ENCODE peak calls at places on chromosomes 3 and 15, in six cellular contexts. G is A549, I is H1, M is K562, O is GM12878, Q is HepG2. F is an unnamed sample.

GRCh38 chr3:40994611-40995010 is 204.7 kb upstream of the CTNNB1 start:
- DNase-seq in O (no peak), G (no peak), Q (no peak), I (no peak), M (no peak), F (no peak)

GRCh38 chr15:67836477-67836876 is 3.4 kb downstream of the RNU6-1 start:
- DNase-seq in O (no peak), I (no peak), M (peak), Q (no peak), G (peak), F (peak)

GRCh38 chr15:62618432-62618831 is 424.1 kb upstream of the TPM1 start:
- DNase-seq in Q (no peak), O (no peak), G (no peak), M (no peak), I (no peak), F (peak)

GRCh38 chr3:18559323-18559972 is 134.3 kb upstream of the SATB1 start:
- DNase-seq in Q (peak), I (peak), G (peak), M (peak), O (no peak), F (no peak)

GRCh38 chr3:11808231-11808630 is 38.5 kb downstream of the TAMM41 start:
- DNase-seq in M (no peak), G (no peak), I (no peak), O (no peak), Q (no peak), F (peak)

GRCh38 chr15:101694261-101694660 is 30.0 kb downstream of the TARS3 start:
- DNase-seq in O (no peak), G (no peak), I (no peak), M (peak), Q (no peak), F (no peak)

GRCh38 chr3:87167634-87168456 is 59.3 kb upstream of the CHMP2B start:
- DNase-seq in M (peak), Q (peak), G (peak), O (peak), I (no peak), F (peak)

GRCh38 chr3:159322322-159322939 is 520.6 kb downstream of the MFSD1 start:
- DNase-seq in M (peak), G (peak), Q (peak), I (peak), O (no peak), F (peak)

GRCh38 chr15:84799511-84800187 is 17.5 kb upstream of the ALPK3 start:
- DNase-seq in M (no peak), O (no peak), I (no peak), Q (no peak), G (no peak), F (no peak)

GRCh38 chr15:28932361-28932760 is 46.6 kb downstream of the APBA2 start:
- DNase-seq in I (no peak), M (no peak), Q (no peak), G (no peak), O (no peak), F (no peak)

GRCh38 chr3:120274739-120275167 is 10.3 kb downstream of the GPR156 start:
- DNase-seq in G (no peak), I (no peak), Q (peak), O (no peak), M (no peak), F (peak)

GRCh38 chr15:79060175-79060574 is 30.4 kb downstream of the RASGRF1 start:
- DNase-seq in I (peak), G (no peak), M (no peak), Q (no peak), O (no peak), F (no peak)

GRCh38 chr15:57611938-57612337 is 20.2 kb downstream of the MYZAP start:
- DNase-seq in Q (peak), O (no peak), I (no peak), M (no peak), G (peak), F (no peak)

GRCh38 chr15:91694131-91694828 is 159.2 kb upstream of the SLCO3A1 start:
- DNase-seq in I (no peak), G (no peak), O (no peak), M (no peak), Q (no peak), F (peak)

GRCh38 chr15:57384816-57385215 is 8.5 kb downstream of the CGNL1 start:
- DNase-seq in Q (peak), M (no peak), I (no peak), G (no peak), O (no peak), F (peak)

GRCh38 chr3:138364356-138365252 is 16.2 kb downstream of the MRAS start:
- DNase-seq in G (no peak), O (no peak), M (no peak), Q (no peak), I (no peak), F (no peak)

GRCh38 chr3:27138562-27138961 is 230.6 kb downstream of the NEK10 start:
- DNase-seq in G (no peak), O (no peak), I (no peak), Q (no peak), M (no peak), F (no peak)

GRCh38 chr3:55534876-55535275 is 47.8 kb upstream of the WNT5A start:
- DNase-seq in M (no peak), Q (no peak), O (no peak), I (no peak), G (no peak), F (no peak)

DNA sequence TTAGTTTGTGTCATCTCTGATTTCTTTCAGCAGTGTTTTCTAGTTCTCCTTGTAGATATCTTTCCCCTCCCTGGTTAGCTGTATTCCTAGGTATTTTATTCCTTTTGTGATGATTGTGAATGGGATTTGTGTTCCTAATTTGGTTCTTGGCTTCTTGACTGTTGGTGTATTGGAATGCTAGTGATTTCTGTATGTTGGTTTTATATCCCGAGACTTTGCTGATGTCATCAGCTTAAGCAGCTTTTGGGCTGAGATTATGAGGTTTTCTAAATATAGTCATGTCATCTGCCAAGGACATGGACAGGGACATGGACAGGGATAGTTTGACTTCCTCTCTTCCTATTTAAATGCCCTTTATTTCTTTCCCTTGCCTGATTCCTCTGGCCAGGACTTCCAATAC is 35.8 kb downstream of the MYO9A start:
- DNase-seq in M (no peak), Q (no peak), O (no peak), G (no peak), I (no peak), F (no peak)
- TF ChIP-seq USF2 in M (no peak), Q (no peak), O (no peak), G (no peak), I (no peak), F (no peak)

DNA sequence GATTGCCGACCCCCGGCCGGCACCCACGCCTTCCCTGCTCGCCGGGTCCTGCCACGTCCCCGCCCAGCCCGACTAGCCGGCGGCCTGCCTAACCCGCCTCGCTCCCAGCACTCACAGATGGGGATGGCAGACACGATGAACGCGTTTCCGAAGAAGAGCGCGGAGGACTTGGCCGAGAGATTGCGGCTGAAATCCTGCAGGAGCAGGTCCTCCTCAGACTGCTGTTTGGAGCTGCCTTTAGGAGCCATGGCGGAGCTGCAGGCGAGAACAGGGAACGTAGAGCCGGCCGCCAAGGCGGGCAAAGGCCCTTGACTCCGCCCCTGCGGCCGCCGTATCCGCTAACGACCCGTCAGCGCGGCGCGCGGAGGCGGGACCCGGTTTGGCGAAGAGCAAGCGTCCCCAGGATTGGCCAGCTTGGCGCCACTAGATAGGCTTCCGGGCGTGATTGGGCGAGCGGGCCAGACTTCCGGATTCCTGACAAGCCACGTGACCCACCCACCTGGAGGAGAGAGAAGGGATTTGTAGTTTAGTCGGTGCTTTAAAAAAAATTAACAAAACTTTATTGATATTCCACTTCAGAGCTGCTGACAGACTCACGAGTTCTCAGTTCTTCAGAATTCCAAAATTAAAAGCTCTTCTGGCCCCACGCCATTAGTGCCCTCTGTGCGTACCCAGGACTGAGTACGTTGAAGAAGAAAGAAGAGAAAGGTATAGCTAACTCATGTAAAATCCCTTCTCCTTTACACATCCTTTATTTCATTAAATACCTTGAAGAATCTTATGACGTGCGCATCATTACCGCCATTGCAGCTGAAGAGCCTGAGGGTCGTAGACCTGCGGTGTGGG is at the start of gene SSR3:
- DNase-seq in M (peak), Q (peak), I (peak), O (peak), G (peak), F (peak)
- TF ChIP-seq POLR2A in M (peak), Q (peak), I (peak), O (peak), G (peak), F (peak)

GRCh38 chr3:123445702-123446101 is 3.2 kb downstream of the ADCY5 start:
- DNase-seq in G (no peak), M (no peak), O (no peak), Q (no peak), I (no peak), F (no peak)
- TF ChIP-seq USF2 in G (no peak), M (no peak), O (no peak), Q (no peak), I (no peak), F (no peak)

GRCh38 chr3:172710709-172711456 is at the start of gene NCEH1:
- DNase-seq in Q (peak), G (peak), M (peak), O (peak), I (peak), F (peak)
- TF ChIP-seq POLR2A in Q (peak), G (peak), M (peak), O (peak), I (peak), F (peak)

GRCh38 chr3:135867911-135868310 is 97.6 kb upstream of the PPP2R3A start:
- DNase-seq in I (no peak), Q (no peak), G (no peak), M (no peak), O (no peak), F (no peak)
- TF ChIP-seq USF2 in I (no peak), Q (no peak), G (no peak), M (no peak), O (no peak), F (no peak)

GRCh38 chr3:134373278-134373941 is 837 bp downstream of the AMOTL2 start:
- DNase-seq in Q (peak), I (peak), O (no peak), G (no peak), M (no peak), F (peak)
- TF ChIP-seq POLR2A in Q (no peak), I (no peak), O (no peak), G (no peak), M (no peak), F (peak)

GRCh38 chr3:122938756-122939425 is 88.7 kb downstream of the SEMA5B start:
- DNase-seq in O (no peak), Q (no peak), I (no peak), G (no peak), M (peak), F (no peak)

GRCh38 chr3:122934251-122934650 is 93.3 kb downstream of the SEMA5B start:
- DNase-seq in M (no peak), G (no peak), I (no peak), O (no peak), Q (no peak), F (no peak)

GRCh38 chr3:122937745-122938144 is 89.8 kb downstream of the SEMA5B start:
- DNase-seq in I (no peak), G (no peak), Q (no peak), M (no peak), O (no peak), F (no peak)

GRCh38 chr3:122936986-122937385 is 90.6 kb downstream of the SEMA5B start:
- DNase-seq in I (no peak), Q (no peak), M (no peak), O (no peak), G (no peak), F (no peak)

DNA sequence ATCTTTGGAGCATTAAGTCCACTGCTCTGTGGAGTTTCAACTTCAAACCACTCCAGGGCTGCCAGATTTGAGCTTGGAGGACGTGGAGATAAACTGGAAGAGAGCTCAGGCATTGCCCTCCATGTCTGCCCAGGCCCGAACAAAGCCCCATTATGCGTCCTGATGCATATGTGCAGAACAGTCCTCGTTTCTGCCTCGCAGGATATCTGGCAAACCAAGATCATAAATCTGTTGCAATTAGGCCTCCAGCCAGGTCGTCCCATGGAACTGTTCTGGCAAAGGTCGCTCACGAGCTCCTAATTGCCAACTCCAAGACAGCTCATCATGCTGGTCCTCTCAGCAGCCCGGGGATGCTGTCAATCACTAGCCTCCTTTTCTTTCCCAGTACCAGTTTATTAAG is 91.2 kb downstream of the SEMA5B start:
- DNase-seq in M (no peak), Q (no peak), O (no peak), I (no peak), G (no peak), F (no peak)
- TF ChIP-seq USF2 in M (no peak), Q (no peak), O (no peak), I (no peak), G (no peak), F (no peak)

GRCh38 chr3:23075478-23075877 is 127.6 kb upstream of the UBE2E2 start:
- DNase-seq in Q (no peak), G (no peak), I (no peak), M (no peak), O (no peak), F (peak)

GRCh38 chr3:23073721-23074300 is 129.3 kb upstream of the UBE2E2 start:
- DNase-seq in Q (no peak), O (no peak), M (no peak), I (no peak), G (no peak), F (no peak)

GRCh38 chr3:23071306-23071705 is 131.8 kb upstream of the UBE2E2 start:
- DNase-seq in O (no peak), G (no peak), I (no peak), Q (no peak), M (no peak), F (no peak)

GRCh38 chr3:23071758-23072157 is 131.4 kb upstream of the UBE2E2 start:
- DNase-seq in M (no peak), Q (no peak), O (no peak), I (no peak), G (no peak), F (no peak)

GRCh38 chr3:23072672-23073071 is 130.5 kb upstream of the UBE2E2 start:
- DNase-seq in I (no peak), M (no peak), Q (no peak), G (no peak), O (no peak), F (no peak)
- TF ChIP-seq POLR2A in I (no peak), M (no peak), Q (no peak), G (no peak), O (no peak), F (no peak)

DNA sequence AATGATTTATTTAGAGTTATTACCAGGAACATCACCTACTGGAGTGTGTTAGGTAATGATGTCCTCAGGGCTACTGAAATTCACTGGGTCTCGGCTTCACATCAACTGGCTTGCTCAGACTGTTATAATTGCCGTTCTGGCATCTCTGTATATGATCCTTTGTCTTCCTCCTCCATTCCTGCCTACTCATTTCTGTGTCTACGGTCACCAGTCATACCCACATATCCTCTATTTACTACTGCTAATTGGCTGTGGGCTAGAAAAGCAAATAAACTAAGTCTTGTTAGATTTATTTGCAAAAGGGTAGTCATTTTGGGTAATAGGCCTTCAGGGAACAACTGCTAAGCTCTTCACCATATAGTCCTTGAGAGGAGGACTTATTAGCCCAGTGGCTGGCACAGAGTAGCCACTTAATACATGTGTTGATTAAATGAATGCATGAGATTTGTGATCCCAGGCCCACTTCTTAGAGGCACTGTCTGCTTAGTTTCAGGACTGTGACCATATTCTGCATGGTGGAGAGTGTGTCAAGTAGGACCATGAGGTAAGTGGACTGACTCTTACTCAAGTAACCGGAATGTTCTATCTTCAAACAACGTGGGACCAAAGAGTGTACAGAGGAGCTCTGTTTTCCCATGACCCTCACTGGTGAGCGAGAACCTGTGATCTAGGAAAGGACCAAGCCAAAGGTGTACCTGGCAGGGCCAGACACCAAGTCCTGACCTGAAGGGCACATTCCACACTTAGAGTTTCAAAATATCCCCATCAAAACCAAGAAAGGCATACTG is 13.2 kb downstream of the ZDHHC3 start:
- DNase-seq in M (no peak), O (no peak), Q (no peak), I (no peak), G (no peak), F (peak)
- TF ChIP-seq USF2 in M (no peak), O (no peak), Q (no peak), I (no peak), G (no peak), F (no peak)

GRCh38 chr3:184334470-184335158 is 2.8 kb upstream of the FAM131A start:
- DNase-seq in G (peak), I (no peak), Q (no peak), O (no peak), M (peak), F (peak)

GRCh38 chr3:184337315-184337714 is at the start of gene FAM131A:
- DNase-seq in I (no peak), Q (no peak), M (no peak), G (no peak), O (no peak), F (peak)

GRCh38 chr3:184336484-184337230 is 743 bp upstream of the FAM131A start:
- DNase-seq in O (no peak), M (peak), Q (peak), G (no peak), I (no peak), F (peak)

GRCh38 chr3:184335291-184335660 is 2.1 kb upstream of the FAM131A start:
- DNase-seq in O (no peak), I (no peak), G (peak), Q (no peak), M (no peak), F (no peak)

GRCh38 chr3:184335661-184336483 is 1.5 kb upstream of the FAM131A start:
- DNase-seq in M (peak), I (peak), G (peak), Q (peak), O (no peak), F (peak)
- TF ChIP-seq POLR2A in M (peak), I (no peak), G (peak), Q (peak), O (peak), F (peak)